ENCODE peak calls at places on chromosome 7, in eight cellular contexts. K, W, H, F, J, Q, N and X are unnamed samples.

GRCh38 chr7:149774237-149775175 is 1.1 kb upstream of the ZNF467 start:
- DNase-seq in J (peak), H (peak), Q (no peak), W (no peak), K (no peak), F (peak), N (no peak), X (no peak)

GRCh38 chr7:130990178-130990832 is 256.3 kb upstream of the KLF14 start:
- DNase-seq in H (no peak), W (no peak), N (no peak), K (no peak), F (peak), Q (no peak), J (no peak), X (no peak)

GRCh38 chr7:26705567-26705966 is 158.8 kb downstream of the SKAP2 start:
- DNase-seq in H (peak), N (peak), J (peak), K (no peak), Q (peak), W (peak), F (peak), X (no peak)

GRCh38 chr7:110637252-110637651 is 453.7 kb upstream of the LRRN3 start:
- DNase-seq in H (no peak), J (no peak), Q (no peak), W (no peak), F (no peak), K (no peak), N (no peak), X (no peak)

GRCh38 chr7:64294701-64295420 is 18.9 kb upstream of the ZNF736 start:
- DNase-seq in H (no peak), Q (no peak), K (no peak), N (no peak), F (no peak), W (no peak), J (no peak), X (no peak)

GRCh38 chr7:129969881-129970446 is 17.2 kb upstream of the UBE2H start:
- DNase-seq in J (peak), K (no peak), H (peak), N (no peak), Q (peak), W (peak), F (peak), X (no peak)

GRCh38 chr7:130486963-130487324 is 4.9 kb upstream of the MEST start:
- DNase-seq in Q (no peak), J (no peak), H (no peak), F (peak), N (no peak), K (no peak), W (no peak), X (no peak)

GRCh38 chr7:110386914-110387313 is 704.0 kb upstream of the LRRN3 start:
- DNase-seq in H (peak), J (no peak), W (no peak), K (no peak), Q (no peak), F (peak), N (no peak), X (no peak)

GRCh38 chr7:75762350-75762917 is 9.6 kb downstream of the CCL26 start:
- DNase-seq in N (peak), W (no peak), K (no peak), F (peak), Q (peak), H (peak), J (peak), X (no peak)

GRCh38 chr7:111752022-111752582 is 189.8 kb upstream of the IMMP2L start:
- DNase-seq in H (peak), K (peak), W (peak), Q (peak), N (peak), J (peak), F (peak), X (no peak)

GRCh38 chr7:44638611-44639557 is 32.5 kb downstream of the OGDH start:
- DNase-seq in J (peak), K (peak), W (peak), N (peak), H (peak), Q (peak), F (peak), X (peak)

GRCh38 chr7:27576360-27576944 is 86.2 kb downstream of the HIBADH start:
- DNase-seq in F (peak), J (peak), Q (peak), W (no peak), N (no peak), H (peak), K (no peak), X (no peak)

GRCh38 chr7:42107484-42107883 is 129.5 kb downstream of the GLI3 start:
- DNase-seq in Q (peak), H (peak), N (no peak), K (peak), J (peak), W (peak), F (peak), X (no peak)

GRCh38 chr7:152054377-152055230 is 29.1 kb downstream of the GALNT11 start:
- DNase-seq in K (peak), N (peak), H (peak), Q (peak), W (peak), J (peak), F (peak), X (no peak)

GRCh38 chr7:124718032-124718766 is 47.4 kb downstream of the GPR37 start:
- DNase-seq in N (no peak), W (no peak), J (no peak), H (no peak), F (peak), Q (no peak), K (no peak), X (no peak)

GRCh38 chr7:32890553-32891045 is 961 bp downstream of the KBTBD2 start:
- DNase-seq in N (no peak), K (no peak), W (peak), J (peak), F (peak), Q (peak), H (peak), X (peak)

GRCh38 chr7:71144963-71145362 is 13.0 kb downstream of the GALNT17 start:
- DNase-seq in W (no peak), F (no peak), H (no peak), Q (no peak), N (no peak), J (no peak), K (no peak), X (no peak)

GRCh38 chr7:105581066-105581811 is at the start of gene EFCAB10:
- DNase-seq in F (peak), K (peak), J (peak), H (peak), N (no peak), W (no peak), Q (peak), X (no peak)
- TF ChIP-seq CTCF in F (no peak), K (no peak), J (peak), H (no peak), N (no peak), W (no peak), Q (peak), X (no peak)

GRCh38 chr7:142303650-142304049 is 45.8 kb upstream of the PRSS58 start:
- DNase-seq in F (peak), H (no peak), J (no peak), K (no peak), W (no peak), Q (no peak), N (no peak), X (no peak)
- TF ChIP-seq CTCF in F (peak), H (no peak), J (no peak), K (peak), W (peak), Q (peak), N (no peak), X (no peak)

GRCh38 chr7:47719675-47720074 is 137.8 kb upstream of the TNS3 start:
- DNase-seq in H (peak), F (no peak), N (no peak), Q (no peak), J (no peak), K (no peak), W (no peak), X (no peak)

GRCh38 chr7:47720907-47721244 is 139.0 kb upstream of the TNS3 start:
- DNase-seq in H (no peak), F (no peak), W (no peak), Q (no peak), N (no peak), J (no peak), K (no peak), X (no peak)

GRCh38 chr7:47722126-47722525 is 140.2 kb upstream of the TNS3 start:
- DNase-seq in F (no peak), K (no peak), Q (no peak), W (no peak), H (no peak), J (no peak), N (no peak), X (no peak)

GRCh38 chr7:47720141-47720906 is 138.4 kb upstream of the TNS3 start:
- DNase-seq in F (no peak), J (peak), H (peak), Q (peak), N (no peak), K (peak), W (peak), X (no peak)

DNA sequence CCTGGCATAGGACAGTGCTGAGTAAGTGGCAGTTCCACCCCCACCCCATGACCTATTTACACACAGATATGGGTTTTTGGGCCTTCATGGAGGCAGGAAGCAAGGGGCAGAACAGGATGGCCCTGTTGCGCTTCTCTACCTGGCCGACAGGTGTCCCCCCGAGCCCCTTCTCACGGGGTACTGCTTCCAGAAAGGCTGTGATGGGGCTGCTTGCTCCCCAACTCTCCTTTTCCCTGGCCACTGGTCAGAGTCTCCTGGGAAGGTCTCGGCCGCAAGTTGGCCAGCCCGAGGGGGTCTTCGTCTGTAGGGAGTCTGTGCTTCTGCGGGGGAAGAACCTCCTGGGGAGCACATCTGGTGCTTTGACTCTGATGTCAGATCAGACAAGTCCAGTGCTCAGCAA is 139.8 kb upstream of the TNS3 start:
- DNase-seq in W (no peak), F (no peak), N (no peak), Q (no peak), J (no peak), K (no peak), H (no peak), X (no peak)
- TF ChIP-seq CTCF in W (no peak), F (peak), N (no peak), Q (no peak), J (no peak), K (no peak), H (no peak), X (no peak)

GRCh38 chr7:69696686-69697685 is 98.7 kb downstream of the AUTS2 start:
- DNase-seq in F (no peak), N (no peak), K (no peak), H (no peak), Q (no peak), J (no peak), W (no peak), X (no peak)
- TF ChIP-seq CTCF in F (no peak), N (no peak), K (no peak), H (no peak), Q (no peak), J (no peak), W (no peak), X (no peak)

GRCh38 chr7:39312254-39312989 is 253.8 kb upstream of the YAE1 start:
- DNase-seq in N (no peak), Q (no peak), W (no peak), J (no peak), H (no peak), K (no peak), F (no peak), X (no peak)

GRCh38 chr7:39313958-39314357 is 252.2 kb upstream of the YAE1 start:
- DNase-seq in F (no peak), N (no peak), H (no peak), J (no peak), Q (no peak), K (no peak), W (no peak), X (no peak)

GRCh38 chr7:39313376-39313775 is 252.8 kb upstream of the YAE1 start:
- DNase-seq in F (no peak), N (no peak), W (no peak), J (no peak), Q (no peak), K (no peak), H (no peak), X (no peak)

GRCh38 chr7:39314869-39315268 is 251.3 kb upstream of the YAE1 start:
- DNase-seq in J (no peak), N (no peak), F (no peak), W (no peak), K (no peak), H (no peak), Q (no peak), X (no peak)

DNA sequence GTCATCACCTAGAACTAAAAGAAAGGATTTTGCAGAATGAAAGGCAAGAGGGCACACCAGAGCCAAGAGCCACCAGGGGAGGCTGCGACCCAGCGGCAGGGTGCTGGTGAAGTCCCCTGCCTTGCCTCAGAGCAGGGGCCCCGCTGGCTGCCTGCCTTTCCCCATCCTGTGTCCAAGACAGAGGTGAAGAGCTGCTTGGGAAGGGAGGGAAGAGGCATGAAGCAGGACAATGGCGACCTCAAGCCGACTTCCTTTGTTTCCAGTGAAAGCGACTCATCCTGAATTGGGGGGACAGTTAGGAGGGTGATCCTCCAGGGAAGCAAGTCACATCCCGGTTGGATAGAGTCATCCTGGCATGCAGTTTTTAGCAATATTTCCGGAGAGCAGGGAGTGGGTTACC is 255.5 kb upstream of the YAE1 start:
- DNase-seq in K (no peak), N (no peak), J (no peak), Q (no peak), W (no peak), F (no peak), H (no peak), X (no peak)
- TF ChIP-seq CTCF in K (no peak), N (no peak), J (no peak), Q (no peak), W (no peak), F (no peak), H (no peak), X (no peak)

GRCh38 chr7:128425851-128426250 is 16.1 kb upstream of the IMPDH1 start:
- DNase-seq in N (no peak), J (peak), W (peak), K (peak), F (peak), H (peak), Q (peak), X (peak)

GRCh38 chr7:128427289-128427891 is 17.6 kb upstream of the IMPDH1 start:
- DNase-seq in J (peak), Q (peak), K (no peak), H (peak), F (peak), N (no peak), W (no peak), X (no peak)

GRCh38 chr7:128431754-128432153 is 22.0 kb upstream of the IMPDH1 start:
- DNase-seq in Q (no peak), N (no peak), F (no peak), W (no peak), H (no peak), J (no peak), K (no peak), X (no peak)

GRCh38 chr7:128431221-128431620 is 21.4 kb upstream of the IMPDH1 start:
- DNase-seq in J (peak), W (no peak), K (no peak), F (no peak), H (peak), N (no peak), Q (no peak), X (no peak)

DNA sequence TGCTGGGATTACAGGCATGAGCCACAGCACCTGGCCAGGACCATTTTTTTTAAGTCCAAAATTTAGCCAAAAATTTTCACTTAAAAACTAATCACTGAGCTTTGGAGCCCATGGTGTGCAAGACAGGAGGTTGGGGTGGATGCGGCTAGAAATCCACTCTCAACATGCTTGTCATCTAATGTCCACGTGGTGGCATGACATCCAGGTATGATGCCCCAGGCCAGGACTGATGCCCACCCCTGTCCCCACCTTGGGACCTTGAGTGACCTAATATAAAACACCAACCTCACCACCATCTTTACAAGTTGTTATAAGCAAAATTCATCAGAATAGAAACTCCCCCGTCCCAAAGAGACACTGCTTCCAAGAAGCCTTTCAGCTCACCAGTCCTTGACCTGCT is 20.4 kb upstream of the IMPDH1 start:
- DNase-seq in N (no peak), K (no peak), J (no peak), Q (no peak), H (no peak), F (no peak), W (no peak), X (no peak)
- TF ChIP-seq CTCF in N (no peak), K (no peak), J (no peak), Q (no peak), H (no peak), F (no peak), W (no peak), X (no peak)

GRCh38 chr7:140084142-140084655 is 21.4 kb upstream of the PARP12 start:
- DNase-seq in W (no peak), J (no peak), H (no peak), F (no peak), K (no peak), Q (no peak), N (no peak), X (no peak)
- TF ChIP-seq CTCF in W (no peak), J (no peak), H (no peak), F (no peak), K (no peak), Q (no peak), N (no peak), X (no peak)

GRCh38 chr7:80680159-80680903 is 41.9 kb downstream of the CD36 start:
- DNase-seq in N (no peak), F (no peak), H (no peak), J (no peak), K (no peak), Q (no peak), W (no peak), X (no peak)

GRCh38 chr7:80677629-80678028 is 39.2 kb downstream of the CD36 start:
- DNase-seq in W (no peak), F (peak), N (no peak), Q (peak), K (no peak), J (no peak), H (no peak), X (no peak)

GRCh38 chr7:80678703-80679102 is 40.3 kb downstream of the CD36 start:
- DNase-seq in K (no peak), H (no peak), F (no peak), J (no peak), W (no peak), N (no peak), Q (no peak), X (no peak)

GRCh38 chr7:80682744-80683143 is 44.3 kb downstream of the CD36 start:
- DNase-seq in W (no peak), J (no peak), H (no peak), F (no peak), Q (no peak), N (no peak), K (no peak), X (no peak)

GRCh38 chr7:80681272-80681885 is 42.9 kb downstream of the CD36 start:
- DNase-seq in K (no peak), F (peak), N (peak), H (peak), W (no peak), Q (peak), J (peak), X (no peak)
- TF ChIP-seq CTCF in K (peak), F (peak), N (peak), H (peak), W (peak), Q (peak), J (peak), X (no peak)

GRCh38 chr7:13276977-13277376 is 589.5 kb downstream of the ARL4A start:
- DNase-seq in J (peak), W (no peak), H (peak), N (no peak), K (no peak), Q (peak), F (no peak), X (no peak)
- TF ChIP-seq CTCF in J (peak), W (no peak), H (peak), N (peak), K (peak), Q (peak), F (no peak), X (no peak)

GRCh38 chr7:13826752-13827151 is 162.7 kb downstream of the ETV1 start:
- DNase-seq in K (no peak), J (no peak), F (no peak), N (no peak), Q (no peak), W (no peak), H (no peak), X (no peak)

GRCh38 chr7:13822678-13823077 is 166.8 kb downstream of the ETV1 start:
- DNase-seq in K (no peak), J (peak), H (peak), N (no peak), Q (peak), F (no peak), W (no peak), X (no peak)

DNA sequence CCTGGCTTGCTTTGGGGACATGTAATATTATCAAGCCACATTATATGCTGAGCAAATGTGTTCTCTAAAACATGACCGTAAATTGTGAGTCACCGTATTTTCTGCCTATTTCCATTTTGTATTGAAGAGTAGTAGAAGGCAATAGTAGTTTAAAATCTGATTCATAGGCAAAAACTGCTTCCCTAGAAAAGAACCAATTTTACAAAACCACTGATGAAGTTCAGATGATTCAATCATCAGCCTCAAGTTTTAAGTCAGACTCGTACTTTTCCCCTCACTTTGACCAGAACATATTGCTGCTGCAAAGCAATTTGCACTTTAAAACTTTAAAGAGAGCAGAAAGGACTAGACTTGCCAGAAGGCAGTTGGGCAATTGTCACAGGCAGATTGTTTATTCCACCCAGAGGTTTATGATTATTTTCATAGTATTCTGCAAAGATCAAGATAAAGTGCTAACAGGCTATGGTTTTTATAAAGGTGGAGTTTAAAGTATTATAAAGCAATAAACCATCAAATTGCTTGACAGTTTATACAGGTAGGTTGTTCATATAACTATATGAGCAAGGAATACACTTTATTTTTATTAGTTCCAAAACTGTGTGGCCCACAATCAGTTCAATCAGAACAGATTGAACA is 168.2 kb downstream of the ETV1 start:
- DNase-seq in K (no peak), W (no peak), J (no peak), H (no peak), N (peak), Q (peak), F (no peak), X (no peak)
- TF ChIP-seq CTCF in K (no peak), W (no peak), J (no peak), H (no peak), N (no peak), Q (no peak), F (no peak), X (no peak)